ENCODE peak calls at places on chromosomes 1 and 21, in nine cellular contexts. One of them, this sample, is unnamed.

GRCh38 chr1:53274026-53274425 is 35.7 kb upstream of the MAGOH start:
- DNase-seq in stomach: no peak
- DNase-seq in gastrocnemius medialis: no peak
- DNase-seq in Peyer's patch: no peak
- DNase-seq in prostate gland: no peak
- DNase-seq in transverse colon: no peak
- DNase-seq in IMR-90: no peak
- DNase-seq in uterus: no peak
- DNase-seq in A549: no peak
- DNase-seq in this sample: no peak

GRCh38 chr21:43193651-43194302 is 25.0 kb downstream of the CRYAA start:
- DNase-seq in stomach: no peak
- DNase-seq in IMR-90: peak; percentile 89
- DNase-seq in prostate gland: peak; percentile 51
- DNase-seq in A549: no peak
- DNase-seq in transverse colon: no peak
- DNase-seq in uterus: peak; percentile 16
- DNase-seq in Peyer's patch: no peak
- DNase-seq in gastrocnemius medialis: no peak
- DNase-seq in this sample: no peak

GRCh38 chr1:19484793-19485361 is 462 bp downstream of the CAPZB start:
- DNase-seq in IMR-90: no peak
- DNase-seq in uterus: no peak
- DNase-seq in gastrocnemius medialis: no peak
- DNase-seq in stomach: no peak
- DNase-seq in Peyer's patch: no peak
- DNase-seq in transverse colon: no peak
- DNase-seq in prostate gland: no peak
- DNase-seq in A549: peak; percentile 18
- DNase-seq in this sample: no peak

GRCh38 chr1:55302972-55303371 is 87.8 kb upstream of the USP24 start:
- DNase-seq in transverse colon: no peak
- DNase-seq in prostate gland: no peak
- DNase-seq in A549: no peak
- DNase-seq in uterus: no peak
- DNase-seq in Peyer's patch: no peak
- DNase-seq in stomach: no peak
- DNase-seq in IMR-90: no peak
- DNase-seq in gastrocnemius medialis: no peak
- DNase-seq in this sample: no peak

GRCh38 chr1:219041141-219041540 is 132.5 kb upstream of the LYPLAL1 start:
- DNase-seq in A549: no peak
- DNase-seq in gastrocnemius medialis: no peak
- DNase-seq in Peyer's patch: no peak
- DNase-seq in IMR-90: peak; percentile 87
- DNase-seq in stomach: no peak
- DNase-seq in uterus: no peak
- DNase-seq in prostate gland: no peak
- DNase-seq in transverse colon: no peak
- DNase-seq in this sample: no peak

GRCh38 chr1:20931930-20932436 is 144.9 kb upstream of the HP1BP3 start:
- DNase-seq in transverse colon: no peak
- DNase-seq in A549: no peak
- DNase-seq in stomach: no peak
- DNase-seq in gastrocnemius medialis: no peak
- DNase-seq in Peyer's patch: no peak
- DNase-seq in IMR-90: no peak
- DNase-seq in prostate gland: no peak
- DNase-seq in uterus: no peak
- DNase-seq in this sample: no peak

GRCh38 chr1:237091691-237092090 is 49.7 kb downstream of the RYR2 start:
- DNase-seq in Peyer's patch: no peak
- DNase-seq in gastrocnemius medialis: no peak
- DNase-seq in A549: no peak
- DNase-seq in IMR-90: no peak
- DNase-seq in prostate gland: no peak
- DNase-seq in uterus: no peak
- DNase-seq in stomach: no peak
- DNase-seq in transverse colon: no peak
- DNase-seq in this sample: no peak

GRCh38 chr1:30484668-30485067 is 238.7 kb downstream of the MATN1 start:
- DNase-seq in A549: no peak
- DNase-seq in IMR-90: no peak
- DNase-seq in uterus: no peak
- DNase-seq in Peyer's patch: peak; percentile 20
- DNase-seq in gastrocnemius medialis: no peak
- DNase-seq in transverse colon: no peak
- DNase-seq in stomach: no peak
- DNase-seq in prostate gland: no peak
- DNase-seq in this sample: no peak

GRCh38 chr1:27787895-27788294 is 14.9 kb downstream of the STX12 start:
- DNase-seq in A549: no peak
- DNase-seq in Peyer's patch: no peak
- DNase-seq in transverse colon: no peak
- DNase-seq in stomach: no peak
- DNase-seq in IMR-90: peak; percentile 68
- DNase-seq in gastrocnemius medialis: no peak
- DNase-seq in uterus: no peak
- DNase-seq in prostate gland: no peak
- DNase-seq in this sample: no peak

GRCh38 chr1:109256971-109257681 is 7.8 kb downstream of the CELSR2 start:
- DNase-seq in transverse colon: no peak
- DNase-seq in Peyer's patch: no peak
- DNase-seq in stomach: no peak
- DNase-seq in uterus: no peak
- DNase-seq in prostate gland: no peak
- DNase-seq in IMR-90: peak; percentile 53
- DNase-seq in A549: no peak
- DNase-seq in gastrocnemius medialis: no peak
- DNase-seq in this sample: no peak

GRCh38 chr21:42570841-42571387 is 57.3 kb downstream of the SLC37A1 start:
- DNase-seq in uterus: peak; percentile 10
- DNase-seq in A549: peak; percentile 7
- DNase-seq in gastrocnemius medialis: no peak
- DNase-seq in Peyer's patch: peak; percentile 49
- DNase-seq in prostate gland: peak; percentile 55
- DNase-seq in IMR-90: no peak
- DNase-seq in stomach: peak; percentile 30
- DNase-seq in transverse colon: peak; percentile 8
- DNase-seq in this sample: no peak

GRCh38 chr1:238558156-238558555 is 667.4 kb upstream of the ZP4 start:
- DNase-seq in A549: no peak
- DNase-seq in prostate gland: no peak
- DNase-seq in Peyer's patch: no peak
- DNase-seq in uterus: no peak
- DNase-seq in stomach: no peak
- DNase-seq in gastrocnemius medialis: no peak
- DNase-seq in IMR-90: peak; percentile 81
- DNase-seq in transverse colon: no peak
- DNase-seq in this sample: no peak

DNA sequence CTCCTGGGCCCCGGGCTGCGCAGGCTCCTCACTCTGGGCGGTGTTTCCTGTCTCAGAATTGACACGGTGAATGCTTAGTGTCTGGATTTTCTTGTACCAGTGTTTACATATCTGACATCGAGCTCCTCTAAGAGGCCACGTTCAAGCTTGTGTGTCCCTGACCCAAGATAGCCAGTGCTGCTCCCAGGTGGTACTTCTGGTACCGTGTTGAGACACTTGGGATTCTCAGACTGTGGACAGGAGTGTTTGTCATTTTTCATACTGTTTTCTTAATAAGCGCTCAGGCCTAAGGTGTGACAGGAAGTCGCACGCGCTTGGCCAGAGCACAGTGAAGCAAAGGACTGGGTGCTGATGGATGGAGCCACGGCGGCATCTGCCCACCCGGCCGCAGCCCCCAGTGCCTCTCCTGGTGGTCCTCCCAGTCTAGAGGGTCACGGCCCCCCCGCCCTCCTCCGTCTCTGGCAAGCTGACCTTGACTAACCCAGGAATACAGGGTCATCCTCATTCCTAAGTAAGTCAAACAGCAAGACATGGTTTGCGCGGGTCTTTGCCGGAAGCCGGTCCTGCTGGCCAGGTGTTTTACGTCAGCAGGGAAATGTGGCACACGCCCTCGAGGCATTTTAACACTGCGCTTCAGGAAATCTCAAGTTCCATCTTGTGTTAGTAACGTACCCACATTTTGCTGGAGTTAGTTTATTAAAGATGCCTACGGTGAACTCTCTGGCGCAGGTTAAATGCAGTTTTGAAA is 8.0 kb downstream of the PEX10 start:
- DNase-seq in transverse colon: no peak
- DNase-seq in stomach: no peak
- DNase-seq in A549: no peak
- DNase-seq in gastrocnemius medialis: no peak
- DNase-seq in prostate gland: no peak
- DNase-seq in Peyer's patch: no peak
- DNase-seq in uterus: no peak
- DNase-seq in IMR-90: no peak
- DNase-seq in this sample: no peak
- TF ChIP-seq POLR2A in transverse colon: no peak
- TF ChIP-seq POLR2A in stomach: no peak
- TF ChIP-seq POLR2A in A549: no peak
- TF ChIP-seq POLR2A in gastrocnemius medialis: no peak
- TF ChIP-seq POLR2A in prostate gland: no peak
- TF ChIP-seq POLR2A in Peyer's patch: no peak
- TF ChIP-seq POLR2A in uterus: no peak
- TF ChIP-seq POLR2A in IMR-90: no peak
- TF ChIP-seq POLR2A in this sample: no peak

GRCh38 chr21:37369307-37369854 is 2.8 kb downstream of the DYRK1A start:
- DNase-seq in transverse colon: no peak
- DNase-seq in stomach: no peak
- DNase-seq in gastrocnemius medialis: no peak
- DNase-seq in uterus: no peak
- DNase-seq in A549: no peak
- DNase-seq in IMR-90: no peak
- DNase-seq in Peyer's patch: no peak
- DNase-seq in prostate gland: no peak
- DNase-seq in this sample: no peak

GRCh38 chr21:37368536-37369279 is 2.1 kb downstream of the DYRK1A start:
- DNase-seq in Peyer's patch: no peak
- DNase-seq in gastrocnemius medialis: no peak
- DNase-seq in prostate gland: no peak
- DNase-seq in IMR-90: peak; percentile 48
- DNase-seq in stomach: no peak
- DNase-seq in transverse colon: no peak
- DNase-seq in A549: no peak
- DNase-seq in uterus: no peak
- DNase-seq in this sample: no peak

GRCh38 chr21:37372127-37372731 is 5.7 kb downstream of the DYRK1A start:
- DNase-seq in A549: no peak
- DNase-seq in Peyer's patch: no peak
- DNase-seq in prostate gland: no peak
- DNase-seq in IMR-90: no peak
- DNase-seq in stomach: no peak
- DNase-seq in transverse colon: no peak
- DNase-seq in uterus: no peak
- DNase-seq in gastrocnemius medialis: no peak
- DNase-seq in this sample: no peak

GRCh38 chr21:37370152-37371040 is 3.8 kb downstream of the DYRK1A start:
- DNase-seq in prostate gland: no peak
- DNase-seq in Peyer's patch: no peak
- DNase-seq in uterus: no peak
- DNase-seq in stomach: no peak
- DNase-seq in transverse colon: no peak
- DNase-seq in IMR-90: peak; percentile 85
- DNase-seq in A549: no peak
- DNase-seq in gastrocnemius medialis: no peak
- DNase-seq in this sample: no peak

GRCh38 chr21:37371041-37371397 is 4.4 kb downstream of the DYRK1A start:
- DNase-seq in stomach: no peak
- DNase-seq in Peyer's patch: no peak
- DNase-seq in uterus: no peak
- DNase-seq in prostate gland: no peak
- DNase-seq in IMR-90: no peak
- DNase-seq in A549: no peak
- DNase-seq in transverse colon: no peak
- DNase-seq in gastrocnemius medialis: no peak
- DNase-seq in this sample: no peak
- H3K4me1 ChIP-seq in stomach: peaks cover 63% of the 10 kb centered on the region
- H3K4me1 ChIP-seq in Peyer's patch: peaks cover 14% of the 10 kb centered on the region
- H3K4me1 ChIP-seq in uterus: peaks cover 9% of the 10 kb centered on the region
- H3K4me1 ChIP-seq in prostate gland: peaks cover 11% of the 10 kb centered on the region
- H3K4me1 ChIP-seq in IMR-90: peaks cover 6% of the 10 kb centered on the region
- H3K4me1 ChIP-seq in A549: peaks cover 52% of the 10 kb centered on the region
- H3K4me1 ChIP-seq in transverse colon: peaks cover 76% of the 10 kb centered on the region
- H3K4me1 ChIP-seq in gastrocnemius medialis: peaks cover 70% of the 10 kb centered on the region
- H3K4me1 ChIP-seq in this sample: peaks cover 79% of the 10 kb centered on the region

GRCh38 chr1:1085171-1085841 is 11.2 kb upstream of the RNF223 start:
- DNase-seq in gastrocnemius medialis: peak; percentile 1
- DNase-seq in transverse colon: peak; percentile 3
- DNase-seq in stomach: peak; percentile 15
- DNase-seq in A549: no peak
- DNase-seq in uterus: peak; percentile 12
- DNase-seq in Peyer's patch: peak; percentile 24
- DNase-seq in prostate gland: no peak
- DNase-seq in IMR-90: no peak
- DNase-seq in this sample: no peak

GRCh38 chr1:1084372-1085170 is 10.5 kb upstream of the RNF223 start:
- DNase-seq in stomach: peak; percentile 23
- DNase-seq in IMR-90: no peak
- DNase-seq in prostate gland: no peak
- DNase-seq in uterus: peak; percentile 13
- DNase-seq in transverse colon: peak; percentile 7
- DNase-seq in Peyer's patch: peak; percentile 39
- DNase-seq in gastrocnemius medialis: peak; percentile 1
- DNase-seq in A549: no peak
- DNase-seq in this sample: no peak

GRCh38 chr1:1087351-1088035 is 13.4 kb upstream of the RNF223 start:
- DNase-seq in gastrocnemius medialis: no peak
- DNase-seq in IMR-90: no peak
- DNase-seq in prostate gland: no peak
- DNase-seq in stomach: no peak
- DNase-seq in uterus: no peak
- DNase-seq in transverse colon: peak; percentile 6
- DNase-seq in A549: no peak
- DNase-seq in Peyer's patch: peak; percentile 41
- DNase-seq in this sample: no peak

GRCh38 chr1:1086911-1087341 is 12.8 kb upstream of the RNF223 start:
- DNase-seq in stomach: no peak
- DNase-seq in transverse colon: peak; percentile 5
- DNase-seq in Peyer's patch: peak; percentile 42
- DNase-seq in IMR-90: no peak
- DNase-seq in A549: no peak
- DNase-seq in gastrocnemius medialis: no peak
- DNase-seq in uterus: no peak
- DNase-seq in prostate gland: no peak
- DNase-seq in this sample: no peak

GRCh38 chr1:1085911-1086841 is 12.1 kb upstream of the RNF223 start:
- DNase-seq in Peyer's patch: peak; percentile 35
- DNase-seq in A549: no peak
- DNase-seq in IMR-90: no peak
- DNase-seq in transverse colon: peak; percentile 4
- DNase-seq in prostate gland: no peak
- DNase-seq in uterus: peak; percentile 12
- DNase-seq in gastrocnemius medialis: peak; percentile 1
- DNase-seq in stomach: no peak
- DNase-seq in this sample: no peak
- TF ChIP-seq POLR2A in Peyer's patch: no peak
- TF ChIP-seq POLR2A in A549: no peak
- TF ChIP-seq POLR2A in IMR-90: no peak
- TF ChIP-seq POLR2A in transverse colon: no peak
- TF ChIP-seq POLR2A in prostate gland: no peak
- TF ChIP-seq POLR2A in uterus: no peak
- TF ChIP-seq POLR2A in gastrocnemius medialis: no peak
- TF ChIP-seq POLR2A in stomach: no peak
- TF ChIP-seq POLR2A in this sample: no peak

GRCh38 chr1:1892763-1893120 is 1.9 kb upstream of the GNB1 start:
- DNase-seq in stomach: no peak
- DNase-seq in prostate gland: no peak
- DNase-seq in IMR-90: no peak
- DNase-seq in Peyer's patch: no peak
- DNase-seq in transverse colon: no peak
- DNase-seq in uterus: no peak
- DNase-seq in A549: no peak
- DNase-seq in gastrocnemius medialis: no peak
- DNase-seq in this sample: no peak
- H3K4me1 ChIP-seq in stomach: peaks cover 77% of the 10 kb centered on the region
- H3K4me1 ChIP-seq in prostate gland: peaks cover 26% of the 10 kb centered on the region
- H3K4me1 ChIP-seq in IMR-90: peaks cover 11% of the 10 kb centered on the region
- H3K4me1 ChIP-seq in Peyer's patch: peaks cover 45% of the 10 kb centered on the region
- H3K4me1 ChIP-seq in transverse colon: peaks cover 69% of the 10 kb centered on the region
- H3K4me1 ChIP-seq in uterus: peaks cover 5% of the 10 kb centered on the region
- H3K4me1 ChIP-seq in A549: peaks cover 41% of the 10 kb centered on the region
- H3K4me1 ChIP-seq in gastrocnemius medialis: peaks cover 41% of the 10 kb centered on the region
- H3K4me1 ChIP-seq in this sample: peaks cover 59% of the 10 kb centered on the region

This sample was measured in vagina.